ENCODE peak calls at places on chromosome 7, in five cellular contexts. One of them, this sample, is unnamed.

GRCh38 chr7:44880317-44881018 is 4.9 kb downstream of the PURB start:
- DNase-seq in Panc1: no peak
- DNase-seq in lower leg skin: no peak
- DNase-seq in colonic mucosa: no peak
- DNase-seq in cardiac fibroblast: no peak
- DNase-seq in this sample: no peak

GRCh38 chr7:101381549-101381948 is 18.9 kb downstream of the COL26A1 start:
- DNase-seq in cardiac fibroblast: no peak
- DNase-seq in lower leg skin: no peak
- DNase-seq in colonic mucosa: no peak
- DNase-seq in Panc1: no peak
- DNase-seq in this sample: no peak

GRCh38 chr7:101952355-101953247 is 135.2 kb downstream of the CUX1 start:
- DNase-seq in cardiac fibroblast: peak
- DNase-seq in Panc1: peak
- DNase-seq in colonic mucosa: no peak
- DNase-seq in lower leg skin: no peak
- DNase-seq in this sample: no peak

GRCh38 chr7:5450549-5451327 is 27.1 kb upstream of the TNRC18 start:
- DNase-seq in colonic mucosa: peak
- DNase-seq in Panc1: no peak
- DNase-seq in lower leg skin: no peak
- DNase-seq in cardiac fibroblast: peak
- DNase-seq in this sample: peak

GRCh38 chr7:129958643-129959479 is 6.1 kb upstream of the UBE2H start:
- DNase-seq in lower leg skin: no peak
- DNase-seq in colonic mucosa: peak
- DNase-seq in cardiac fibroblast: peak
- DNase-seq in Panc1: no peak
- DNase-seq in this sample: peak

GRCh38 chr7:73557397-73558257 is at the start of gene BCL7B:
- DNase-seq in lower leg skin: peak
- DNase-seq in cardiac fibroblast: peak
- DNase-seq in colonic mucosa: peak
- DNase-seq in Panc1: peak
- DNase-seq in this sample: peak

GRCh38 chr7:11579141-11579540 is 252.9 kb downstream of the THSD7A start:
- DNase-seq in lower leg skin: no peak
- DNase-seq in Panc1: no peak
- DNase-seq in colonic mucosa: no peak
- DNase-seq in cardiac fibroblast: no peak
- DNase-seq in this sample: no peak

GRCh38 chr7:92266415-92267241 is 20.9 kb downstream of the ANKIB1 start:
- DNase-seq in cardiac fibroblast: no peak
- DNase-seq in colonic mucosa: no peak
- DNase-seq in lower leg skin: no peak
- DNase-seq in Panc1: no peak
- DNase-seq in this sample: no peak

GRCh38 chr7:142716596-142716995 is 32.7 kb upstream of the PRSS1 start:
- DNase-seq in lower leg skin: no peak
- DNase-seq in colonic mucosa: no peak
- DNase-seq in Panc1: no peak
- DNase-seq in cardiac fibroblast: no peak
- DNase-seq in this sample: no peak

GRCh38 chr7:156566812-156567549 is 73.6 kb upstream of the RNF32 start:
- DNase-seq in cardiac fibroblast: no peak
- DNase-seq in Panc1: no peak
- DNase-seq in colonic mucosa: peak
- DNase-seq in lower leg skin: no peak
- DNase-seq in this sample: peak

GRCh38 chr7:18590744-18591340 is 95.3 kb downstream of the HDAC9 start:
- DNase-seq in colonic mucosa: no peak
- DNase-seq in lower leg skin: no peak
- DNase-seq in cardiac fibroblast: peak
- DNase-seq in Panc1: peak
- DNase-seq in this sample: no peak

GRCh38 chr7:123747089-123747488 is 1.7 kb downstream of the WASL start:
- DNase-seq in cardiac fibroblast: no peak
- DNase-seq in lower leg skin: no peak
- DNase-seq in Panc1: no peak
- DNase-seq in colonic mucosa: no peak
- DNase-seq in this sample: no peak

GRCh38 chr7:30886608-30887011 is 25.0 kb upstream of the AQP1 start:
- DNase-seq in cardiac fibroblast: peak
- DNase-seq in lower leg skin: no peak
- DNase-seq in Panc1: no peak
- DNase-seq in colonic mucosa: no peak
- DNase-seq in this sample: no peak

GRCh38 chr7:69052447-69052846 is 545.8 kb upstream of the AUTS2 start:
- DNase-seq in colonic mucosa: no peak
- DNase-seq in Panc1: no peak
- DNase-seq in lower leg skin: no peak
- DNase-seq in cardiac fibroblast: no peak
- DNase-seq in this sample: no peak

GRCh38 chr7:100372256-100372655 is 1.0 kb upstream of the PILRA start:
- DNase-seq in Panc1: no peak
- DNase-seq in lower leg skin: no peak
- DNase-seq in cardiac fibroblast: peak
- DNase-seq in colonic mucosa: no peak
- DNase-seq in this sample: no peak

GRCh38 chr7:91424372-91424771 is 160.1 kb downstream of the FZD1 start:
- DNase-seq in colonic mucosa: no peak
- DNase-seq in Panc1: no peak
- DNase-seq in cardiac fibroblast: no peak
- DNase-seq in lower leg skin: no peak
- DNase-seq in this sample: no peak

GRCh38 chr7:138458576-138459234 is 1.4 kb upstream of the TRIM24 start:
- DNase-seq in lower leg skin: no peak
- DNase-seq in colonic mucosa: no peak
- DNase-seq in Panc1: no peak
- DNase-seq in cardiac fibroblast: no peak
- DNase-seq in this sample: no peak

GRCh38 chr7:3942778-3943177 is 641.7 kb downstream of the SDK1 start:
- DNase-seq in lower leg skin: no peak
- DNase-seq in Panc1: no peak
- DNase-seq in cardiac fibroblast: no peak
- DNase-seq in colonic mucosa: no peak
- DNase-seq in this sample: no peak

GRCh38 chr7:26584964-26585650 is 279.3 kb downstream of the SKAP2 start:
- DNase-seq in colonic mucosa: no peak
- DNase-seq in lower leg skin: no peak
- DNase-seq in cardiac fibroblast: no peak
- DNase-seq in Panc1: no peak
- DNase-seq in this sample: no peak

GRCh38 chr7:151699920-151700319 is 177.0 kb downstream of the PRKAG2 start:
- DNase-seq in cardiac fibroblast: peak
- DNase-seq in colonic mucosa: no peak
- DNase-seq in lower leg skin: no peak
- DNase-seq in Panc1: no peak
- DNase-seq in this sample: no peak

GRCh38 chr7:97126483-97127171 is 9.1 kb downstream of the SDHAF3 start:
- DNase-seq in Panc1: no peak
- DNase-seq in cardiac fibroblast: peak
- DNase-seq in lower leg skin: no peak
- DNase-seq in colonic mucosa: no peak
- DNase-seq in this sample: no peak

GRCh38 chr7:76185187-76185915 is 16.3 kb upstream of the SRRM3 start:
- DNase-seq in colonic mucosa: no peak
- DNase-seq in Panc1: no peak
- DNase-seq in cardiac fibroblast: no peak
- DNase-seq in lower leg skin: no peak
- DNase-seq in this sample: no peak

GRCh38 chr7:74479961-74480829 is 26.5 kb downstream of the GTF2IRD1 start:
- DNase-seq in colonic mucosa: peak
- DNase-seq in cardiac fibroblast: peak
- DNase-seq in Panc1: no peak
- DNase-seq in lower leg skin: peak
- DNase-seq in this sample: peak

GRCh38 chr7:23598321-23598720 is 1.1 kb downstream of the CCDC126 start:
- DNase-seq in Panc1: no peak
- DNase-seq in lower leg skin: no peak
- DNase-seq in cardiac fibroblast: no peak
- DNase-seq in colonic mucosa: no peak
- DNase-seq in this sample: peak

GRCh38 chr7:80707318-80707717 is 68.9 kb downstream of the CD36 start:
- DNase-seq in Panc1: no peak
- DNase-seq in cardiac fibroblast: no peak
- DNase-seq in colonic mucosa: no peak
- DNase-seq in lower leg skin: no peak
- DNase-seq in this sample: no peak

GRCh38 chr7:27616914-27617548 is 45.7 kb downstream of the HIBADH start:
- DNase-seq in Panc1: no peak
- DNase-seq in cardiac fibroblast: no peak
- DNase-seq in colonic mucosa: no peak
- DNase-seq in lower leg skin: no peak
- DNase-seq in this sample: no peak

GRCh38 chr7:25852249-25852994 is 299.6 kb upstream of the NFE2L3 start:
- DNase-seq in Panc1: no peak
- DNase-seq in colonic mucosa: peak
- DNase-seq in lower leg skin: no peak
- DNase-seq in cardiac fibroblast: peak
- DNase-seq in this sample: peak

DNA sequence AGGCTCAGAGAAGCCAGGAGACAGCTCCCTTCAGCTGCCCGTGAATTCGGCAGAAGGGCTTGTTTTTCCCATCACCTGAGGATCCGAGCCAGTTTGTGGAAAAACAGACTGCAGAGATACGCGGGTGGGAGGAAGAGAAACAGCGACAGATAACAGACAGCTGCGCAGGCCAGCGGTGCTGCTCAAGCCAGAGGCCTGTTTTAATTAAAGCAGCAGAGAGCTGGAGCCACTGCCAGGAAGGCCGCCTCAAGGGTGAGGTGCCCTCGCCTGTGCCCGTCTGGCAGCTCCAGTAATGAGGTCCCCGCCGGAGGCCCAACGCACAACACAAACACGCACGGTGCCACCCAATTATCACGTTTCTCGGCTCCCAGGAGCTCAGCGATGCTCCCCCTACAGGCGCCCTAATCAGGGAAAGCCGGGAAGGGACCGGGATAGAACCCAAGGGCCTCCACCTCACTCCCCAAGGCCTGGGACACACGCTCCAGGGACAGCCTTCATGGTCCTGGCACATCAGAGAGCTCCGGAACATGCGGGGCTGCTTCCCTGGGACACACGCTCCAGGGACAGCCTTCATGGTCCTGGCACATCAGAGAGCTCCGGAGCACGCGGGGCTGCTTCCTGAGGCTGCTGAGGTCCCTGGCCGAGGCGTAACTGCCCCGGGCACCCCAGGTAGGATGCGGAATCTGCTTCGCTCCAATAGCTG is 60.6 kb upstream of the DNAAF5 start:
- DNase-seq in colonic mucosa: no peak
- DNase-seq in cardiac fibroblast: peak
- DNase-seq in Panc1: no peak
- DNase-seq in lower leg skin: no peak
- DNase-seq in this sample: no peak
- TF ChIP-seq CTCF in colonic mucosa: no peak
- TF ChIP-seq CTCF in cardiac fibroblast: peak
- TF ChIP-seq CTCF in Panc1: no peak
- TF ChIP-seq CTCF in lower leg skin: no peak
- TF ChIP-seq CTCF in this sample: no peak

DNA sequence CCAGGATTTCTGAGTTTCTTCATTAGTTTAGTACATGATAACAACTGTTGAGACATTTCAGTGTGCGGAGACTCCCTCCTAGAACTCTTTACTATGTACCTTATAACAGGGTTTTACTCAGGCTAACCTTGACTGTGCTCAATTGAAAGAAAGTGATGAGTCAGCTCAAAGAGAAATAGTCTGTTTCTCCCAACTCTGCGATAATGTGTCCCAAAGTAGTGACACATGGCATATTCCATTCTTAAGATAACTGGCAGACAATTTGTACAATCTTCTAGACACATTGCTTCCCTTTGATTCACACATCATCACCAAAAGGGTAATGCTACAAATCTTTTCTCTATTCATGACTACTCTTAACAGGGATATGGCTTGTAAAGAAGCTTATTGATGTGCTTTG is 645.2 kb downstream of the AUTS2 start:
- DNase-seq in lower leg skin: no peak
- DNase-seq in Panc1: no peak
- DNase-seq in colonic mucosa: no peak
- DNase-seq in cardiac fibroblast: no peak
- DNase-seq in this sample: no peak
- TF ChIP-seq CTCF in lower leg skin: no peak
- TF ChIP-seq CTCF in Panc1: no peak
- TF ChIP-seq CTCF in colonic mucosa: no peak
- TF ChIP-seq CTCF in cardiac fibroblast: no peak
- TF ChIP-seq CTCF in this sample: no peak

DNA sequence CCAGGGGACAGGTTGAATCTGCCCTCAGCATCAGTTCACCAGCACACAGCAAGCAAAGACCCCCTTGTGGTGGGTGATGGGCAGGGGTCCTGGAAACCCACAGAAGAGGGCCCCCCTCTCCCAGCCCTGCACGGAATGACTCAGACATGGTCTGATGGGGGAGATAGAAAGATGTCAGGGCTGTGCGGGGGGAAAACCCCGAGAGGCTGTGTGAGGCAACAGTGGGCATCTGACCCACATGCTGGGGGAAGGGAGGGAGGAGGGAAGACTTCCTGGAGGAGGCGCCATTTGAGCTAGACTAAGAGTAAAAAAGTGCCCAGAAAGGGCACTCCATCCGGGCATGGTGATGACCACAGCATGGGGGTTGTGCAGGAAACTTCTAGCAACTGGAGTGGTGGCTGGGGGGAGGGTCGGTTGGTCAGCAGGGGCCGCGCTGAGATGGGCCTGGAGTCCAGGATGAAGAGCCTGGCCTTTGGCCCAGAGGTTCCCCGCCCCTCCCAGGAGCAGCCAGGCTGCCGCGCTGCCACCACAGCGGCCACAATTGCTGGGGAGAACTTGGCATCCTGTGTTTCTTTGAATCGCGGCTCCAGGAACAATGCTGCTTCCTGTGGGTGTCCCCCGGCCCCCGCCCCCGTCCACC is 2.5 kb downstream of the LFNG start:
- DNase-seq in Panc1: no peak
- DNase-seq in colonic mucosa: peak
- DNase-seq in cardiac fibroblast: no peak
- DNase-seq in lower leg skin: peak
- DNase-seq in this sample: peak
- TF ChIP-seq CTCF in Panc1: peak
- TF ChIP-seq CTCF in colonic mucosa: no peak
- TF ChIP-seq CTCF in cardiac fibroblast: no peak
- TF ChIP-seq CTCF in lower leg skin: no peak
- TF ChIP-seq CTCF in this sample: no peak

GRCh38 chr7:135240446-135240845 is 6.8 kb downstream of the STRA8 start:
- DNase-seq in cardiac fibroblast: no peak
- DNase-seq in colonic mucosa: no peak
- DNase-seq in lower leg skin: peak
- DNase-seq in Panc1: no peak
- DNase-seq in this sample: no peak

GRCh38 chr7:135239263-135239662 is 5.6 kb downstream of the STRA8 start:
- DNase-seq in lower leg skin: peak
- DNase-seq in cardiac fibroblast: no peak
- DNase-seq in colonic mucosa: no peak
- DNase-seq in Panc1: no peak
- DNase-seq in this sample: no peak

GRCh38 chr7:135235841-135236240 is 2.2 kb downstream of the STRA8 start:
- DNase-seq in cardiac fibroblast: no peak
- DNase-seq in lower leg skin: peak
- DNase-seq in Panc1: no peak
- DNase-seq in colonic mucosa: no peak
- DNase-seq in this sample: no peak

GRCh38 chr7:135236727-135237126 is 3.1 kb downstream of the STRA8 start:
- DNase-seq in cardiac fibroblast: no peak
- DNase-seq in colonic mucosa: no peak
- DNase-seq in Panc1: no peak
- DNase-seq in lower leg skin: no peak
- DNase-seq in this sample: no peak

GRCh38 chr7:135238112-135238744 is 4.6 kb downstream of the STRA8 start:
- DNase-seq in Panc1: no peak
- DNase-seq in cardiac fibroblast: no peak
- DNase-seq in lower leg skin: peak
- DNase-seq in colonic mucosa: no peak
- DNase-seq in this sample: no peak
- TF ChIP-seq CTCF in Panc1: peak
- TF ChIP-seq CTCF in cardiac fibroblast: peak
- TF ChIP-seq CTCF in lower leg skin: no peak
- TF ChIP-seq CTCF in colonic mucosa: no peak
- TF ChIP-seq CTCF in this sample: no peak